ENCODE peak calls at places on chromosomes 5 and 9, in eight cellular contexts. One of them, this sample, is unnamed.

GRCh38 chr5:169223595-169223953 is 77.4 kb downstream of the SLIT3 start:
- DNase-seq in uterus: no peak
- DNase-seq in NCI-H774: no peak
- DNase-seq in ELR: no peak
- DNase-seq in left colon: no peak
- DNase-seq in midbrain: no peak
- DNase-seq in non-pigmented ciliary epithelial cell: no peak
- DNase-seq in Panc1: no peak
- DNase-seq in this sample: no peak

GRCh38 chr9:4102078-4102477 is 197.8 kb downstream of the GLIS3 start:
- DNase-seq in uterus: no peak
- DNase-seq in NCI-H774: no peak
- DNase-seq in ELR: no peak
- DNase-seq in left colon: no peak
- DNase-seq in midbrain: no peak
- DNase-seq in non-pigmented ciliary epithelial cell: no peak
- DNase-seq in Panc1: no peak
- DNase-seq in this sample: no peak

GRCh38 chr5:56685503-56686217 is 129.7 kb upstream of the MAP3K1 start:
- DNase-seq in uterus: no peak
- DNase-seq in NCI-H774: no peak
- DNase-seq in ELR: no peak
- DNase-seq in left colon: no peak
- DNase-seq in midbrain: no peak
- DNase-seq in non-pigmented ciliary epithelial cell: no peak
- DNase-seq in Panc1: no peak
- DNase-seq in this sample: no peak

GRCh38 chr9:108885643-108886348 is 23.7 kb downstream of the ACTL7A start:
- DNase-seq in uterus: no peak
- DNase-seq in NCI-H774: peak
- DNase-seq in ELR: peak
- DNase-seq in left colon: peak
- DNase-seq in midbrain: no peak
- DNase-seq in non-pigmented ciliary epithelial cell: peak
- DNase-seq in Panc1: no peak
- DNase-seq in this sample: no peak

GRCh38 chr5:77239126-77239741 is 28.8 kb downstream of the PDE8B start:
- DNase-seq in uterus: no peak
- DNase-seq in NCI-H774: no peak
- DNase-seq in ELR: peak
- DNase-seq in left colon: peak
- DNase-seq in midbrain: no peak
- DNase-seq in non-pigmented ciliary epithelial cell: no peak
- DNase-seq in Panc1: no peak
- DNase-seq in this sample: no peak

GRCh38 chr5:51838459-51839253 is 455.4 kb downstream of the ISL1 start:
- DNase-seq in uterus: no peak
- DNase-seq in NCI-H774: no peak
- DNase-seq in ELR: no peak
- DNase-seq in left colon: no peak
- DNase-seq in midbrain: no peak
- DNase-seq in non-pigmented ciliary epithelial cell: no peak
- DNase-seq in Panc1: no peak
- DNase-seq in this sample: no peak

GRCh38 chr9:134329576-134329855 is 3.3 kb downstream of the RXRA start:
- DNase-seq in uterus: no peak
- DNase-seq in NCI-H774: no peak
- DNase-seq in ELR: no peak
- DNase-seq in left colon: peak
- DNase-seq in midbrain: no peak
- DNase-seq in non-pigmented ciliary epithelial cell: no peak
- DNase-seq in Panc1: no peak
- DNase-seq in this sample: no peak

GRCh38 chr5:78677777-78678668 is 29.5 kb upstream of the LHFPL2 start:
- DNase-seq in uterus: peak
- DNase-seq in NCI-H774: no peak
- DNase-seq in ELR: peak
- DNase-seq in left colon: no peak
- DNase-seq in midbrain: no peak
- DNase-seq in non-pigmented ciliary epithelial cell: peak
- DNase-seq in Panc1: peak
- DNase-seq in this sample: peak

GRCh38 chr5:57503433-57503832 is 20.8 kb upstream of the ACTBL2 start:
- DNase-seq in uterus: peak
- DNase-seq in NCI-H774: no peak
- DNase-seq in ELR: no peak
- DNase-seq in left colon: no peak
- DNase-seq in midbrain: no peak
- DNase-seq in non-pigmented ciliary epithelial cell: no peak
- DNase-seq in Panc1: no peak
- DNase-seq in this sample: no peak

GRCh38 chr5:143806568-143806967 is 5.4 kb upstream of the HMHB1 start:
- DNase-seq in uterus: no peak
- DNase-seq in NCI-H774: no peak
- DNase-seq in ELR: no peak
- DNase-seq in left colon: no peak
- DNase-seq in midbrain: no peak
- DNase-seq in non-pigmented ciliary epithelial cell: no peak
- DNase-seq in Panc1: no peak
- DNase-seq in this sample: no peak

This sample was measured in right atrium auricular region.